ENCODE peak calls at places on chromosomes 16 and 17, in eight cellular contexts. O is fibroblast of the aortic adventitia, R is SW480, X is A172, S is AG10803, G is progenitor cell of endocrine pancreas, U is left cardiac atrium, E is T-helper 9 cell. V is an unnamed sample.

GRCh38 chr17:19305261-19305660 is 57.3 kb downstream of the B9D1 start:
- DNase-seq in O (no peak), R (no peak), X (no peak), S (no peak), G (no peak), U (no peak), E (no peak), V (no peak)

GRCh38 chr17:10178789-10179075 is 19.7 kb downstream of the GAS7 start:
- DNase-seq in O (no peak), R (no peak), X (no peak), S (no peak), G (no peak), U (no peak), E (no peak), V (no peak)

GRCh38 chr16:22232277-22233049 is 26.4 kb downstream of the EEF2K start:
- DNase-seq in O (no peak), R (peak), X (peak), S (no peak), G (no peak), U (no peak), E (no peak), V (peak)

GRCh38 chr16:59259074-59259963 is 525.2 kb upstream of the GOT2 start:
- DNase-seq in O (no peak), R (peak), X (peak), S (peak), G (no peak), U (no peak), E (no peak), V (no peak)

GRCh38 chr16:85206472-85207356 is 94.4 kb upstream of the CIBAR2 start:
- DNase-seq in O (peak), R (no peak), X (no peak), S (no peak), G (no peak), U (peak), E (no peak), V (no peak)

GRCh38 chr16:84380405-84380804 is 12.1 kb downstream of the ATP2C2 start:
- DNase-seq in O (no peak), R (no peak), X (no peak), S (no peak), G (no peak), U (no peak), E (no peak), V (no peak)

GRCh38 chr17:7019839-7020519 is 2.9 kb upstream of the BCL6B start:
- DNase-seq in O (peak), R (no peak), X (no peak), S (peak), G (no peak), U (peak), E (no peak), V (no peak)

GRCh38 chr17:61766520-61766919 is 96.8 kb downstream of the BRIP1 start:
- DNase-seq in O (peak), R (no peak), X (no peak), S (no peak), G (no peak), U (no peak), E (no peak), V (no peak)

GRCh38 chr17:74369221-74369620 is 1.9 kb downstream of the GPR142 start:
- DNase-seq in O (no peak), R (no peak), X (no peak), S (no peak), G (no peak), U (peak), E (peak), V (no peak)